ENCODE peak calls at places on chromosomes 13 and 19, in ten cellular contexts. Y, I, Q, G, P, X, L, S, O and A are unnamed samples.

GRCh38 chr19:3057275-3057714 is 5.0 kb downstream of the TLE5 start:
- DNase-seq in Y (peak), Q (no peak), S (peak), X (no peak), L (peak), P (peak), G (no peak), O (peak), I (no peak), A (peak)

GRCh38 chr13:43261018-43261417 is 237.6 kb downstream of the DNAJC15 start:
- DNase-seq in S (no peak), O (no peak), Y (no peak), P (no peak), Q (no peak), G (peak), I (peak), X (no peak), L (no peak), A (peak)

GRCh38 chr19:2044709-2045500 is 6.1 kb downstream of the MKNK2 start:
- DNase-seq in X (no peak), Q (no peak), I (no peak), S (no peak), P (no peak), L (no peak), G (no peak), O (no peak), Y (no peak), A (no peak)

GRCh38 chr19:46932346-46932745 is 71.5 kb downstream of the ARHGAP35 start:
- DNase-seq in X (no peak), Q (peak), L (no peak), S (no peak), O (no peak), G (peak), Y (no peak), P (no peak), I (no peak), A (peak)

GRCh38 chr19:40143612-40144011 is 47.6 kb upstream of the MAP3K10 start:
- DNase-seq in Y (no peak), X (peak), I (no peak), G (no peak), Q (no peak), L (no peak), P (no peak), O (no peak), S (no peak), A (no peak)

GRCh38 chr19:29255006-29255405 is 42.1 kb upstream of the UQCRFS1 start:
- DNase-seq in Y (no peak), S (no peak), I (no peak), X (no peak), P (no peak), Q (no peak), L (no peak), G (no peak), O (no peak), A (no peak)

GRCh38 chr19:2424686-2425621 is 2.4 kb downstream of the TIMM13 start:
- DNase-seq in Y (no peak), I (peak), L (no peak), Q (no peak), X (peak), P (no peak), S (no peak), O (no peak), G (peak), A (peak)

GRCh38 chr13:33763021-33763420 is 54.9 kb upstream of the RFC3 start:
- DNase-seq in P (no peak), X (no peak), S (no peak), I (no peak), G (no peak), Q (no peak), L (no peak), Y (no peak), O (no peak), A (peak)

GRCh38 chr13:111115841-111116500 is 861 bp downstream of the ARHGEF7 start:
- DNase-seq in Y (no peak), X (no peak), L (no peak), I (peak), G (peak), S (peak), Q (peak), P (no peak), O (no peak), A (peak)

GRCh38 chr13:27638521-27638920 is 16.8 kb downstream of the POLR1D start:
- DNase-seq in P (no peak), I (no peak), X (no peak), Q (no peak), L (no peak), G (no peak), S (no peak), O (no peak), Y (no peak), A (no peak)

GRCh38 chr13:32426191-32426980 is 1.5 kb downstream of the N4BP2L1 start:
- DNase-seq in Y (no peak), S (no peak), L (no peak), Q (no peak), I (no peak), O (no peak), X (peak), P (no peak), G (no peak), A (peak)

GRCh38 chr13:42330991-42331390 is 59.0 kb downstream of the AKAP11 start:
- DNase-seq in Q (no peak), S (no peak), O (no peak), G (no peak), Y (no peak), I (no peak), X (no peak), P (no peak), L (no peak), A (peak)

GRCh38 chr19:55158848-55159793 is 1.6 kb upstream of the TNNI3 start:
- DNase-seq in I (no peak), X (no peak), G (peak), Q (no peak), P (no peak), O (no peak), Y (no peak), L (no peak), S (no peak), A (peak)

GRCh38 chr19:43332058-43332922 is 21.2 kb upstream of the CD177 start:
- DNase-seq in Y (no peak), G (no peak), O (no peak), S (no peak), X (no peak), Q (no peak), L (no peak), I (no peak), P (no peak), A (no peak)

GRCh38 chr19:55095260-55096060 is 19.8 kb downstream of the EPS8L1 start:
- DNase-seq in O (no peak), Y (no peak), Q (no peak), G (no peak), L (no peak), X (no peak), P (no peak), S (no peak), I (no peak), A (no peak)

GRCh38 chr13:41700790-41701310 is 243.5 kb downstream of the RGCC start:
- DNase-seq in P (no peak), Y (no peak), L (no peak), X (no peak), O (no peak), Q (no peak), I (peak), G (peak), S (no peak), A (peak)

GRCh38 chr13:75049936-75050335 is 432.0 kb downstream of the TBC1D4 start:
- DNase-seq in L (no peak), Y (no peak), I (no peak), P (no peak), S (no peak), G (peak), O (no peak), X (no peak), Q (no peak), A (peak)

GRCh38 chr13:19759669-19760068 is 23.1 kb downstream of the PSPC1 start:
- DNase-seq in Q (no peak), P (no peak), L (no peak), Y (no peak), S (no peak), G (peak), I (no peak), O (no peak), X (no peak), A (peak)

DNA sequence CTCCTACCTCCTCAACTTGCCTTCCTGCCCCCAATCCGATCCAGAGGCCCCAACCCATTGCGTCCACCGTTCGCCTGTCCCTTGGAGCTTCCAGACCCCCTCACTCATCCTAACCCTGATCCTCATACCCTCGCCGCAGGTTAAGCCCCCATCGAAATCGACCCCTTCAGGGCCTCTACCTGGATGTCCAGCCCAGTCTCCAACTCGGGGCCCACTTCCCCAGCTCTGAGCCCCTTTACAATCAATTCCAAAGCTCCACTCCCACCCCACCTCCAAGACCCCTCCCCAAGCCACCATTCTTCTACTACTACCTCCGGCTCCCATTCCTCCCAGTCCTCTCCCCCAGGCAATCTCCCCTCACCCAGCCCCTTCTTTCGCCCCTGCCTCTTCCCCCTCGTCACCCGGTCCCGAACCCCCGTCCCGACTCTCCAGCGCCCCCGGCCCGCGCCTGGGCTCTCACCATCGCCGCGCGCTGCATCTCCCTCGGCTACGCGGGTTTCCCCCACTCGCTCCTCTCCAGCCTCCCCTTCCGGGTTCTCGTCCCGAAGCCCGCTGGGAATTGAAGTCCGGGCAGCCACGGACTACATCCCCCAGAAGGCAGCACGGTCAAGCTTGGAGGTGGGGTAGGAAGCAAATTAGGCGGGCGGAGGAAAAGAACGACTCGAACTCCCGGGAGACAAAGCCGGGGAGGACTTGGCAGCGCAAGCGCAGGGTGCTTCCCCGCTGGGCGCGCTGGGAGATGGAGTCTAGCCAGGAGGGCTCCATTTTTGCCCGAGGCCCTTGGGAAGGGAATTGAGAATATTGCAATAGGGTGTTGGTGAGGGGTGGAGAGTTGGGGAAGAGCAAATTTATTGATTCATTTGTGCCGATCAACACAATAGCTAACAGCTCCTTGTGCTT is at the start of gene FBXO46:
- DNase-seq in O (peak), X (peak), S (peak), I (peak), G (peak), Q (peak), P (peak), Y (peak), L (peak), A (peak)
- TF ChIP-seq CTCF in O (no peak), X (no peak), S (no peak), I (peak), G (peak), Q (peak), P (no peak), Y (no peak), L (no peak), A (no peak)

GRCh38 chr13:30446122-30446500 is 19.6 kb downstream of the HMGB1 start:
- DNase-seq in P (no peak), I (no peak), S (no peak), L (no peak), G (no peak), Q (no peak), Y (no peak), X (no peak), O (no peak), A (no peak)

GRCh38 chr13:30448441-30448840 is 17.3 kb downstream of the HMGB1 start:
- DNase-seq in Y (no peak), P (no peak), I (no peak), Q (no peak), X (no peak), S (no peak), L (no peak), G (no peak), O (no peak), A (no peak)

GRCh38 chr13:30441304-30441703 is 19.0 kb downstream of the UBE2L5 start:
- DNase-seq in L (no peak), X (no peak), I (no peak), G (no peak), Q (peak), O (no peak), P (no peak), Y (no peak), S (no peak), A (no peak)

GRCh38 chr13:30442854-30443379 is 20.6 kb downstream of the UBE2L5 start:
- DNase-seq in I (no peak), Y (no peak), G (no peak), L (no peak), Q (no peak), S (no peak), P (no peak), O (no peak), X (no peak), A (no peak)

GRCh38 chr13:30443957-30444404 is 21.7 kb downstream of the UBE2L5 start:
- DNase-seq in O (no peak), L (no peak), S (no peak), Q (no peak), X (no peak), G (no peak), Y (no peak), I (no peak), P (no peak), A (no peak)
- H3K4me3 ChIP-seq in O (no peak), L (no peak), S (no peak), Q (no peak), X (no peak), G (no peak), Y (no peak), I (no peak), P (no peak), A (no peak)

GRCh38 chr19:52516191-52516590 is 11.3 kb upstream of the ZNF808 start:
- DNase-seq in S (no peak), O (no peak), P (no peak), I (no peak), G (no peak), X (no peak), Q (no peak), L (no peak), Y (no peak), A (no peak)
- TF ChIP-seq CTCF in S (no peak), O (no peak), P (no peak), I (no peak), G (no peak), X (no peak), Q (no peak), L (no peak), Y (no peak), A (no peak)

GRCh38 chr13:26048745-26049144 is 3.1 kb downstream of the SHISA2 start:
- DNase-seq in P (no peak), Q (no peak), Y (no peak), O (no peak), X (no peak), L (no peak), G (no peak), S (no peak), I (no peak), A (no peak)

GRCh38 chr13:26050568-26051230 is 1.1 kb downstream of the SHISA2 start:
- DNase-seq in O (no peak), G (no peak), L (no peak), S (no peak), P (peak), Q (no peak), X (no peak), I (no peak), Y (no peak), A (peak)

GRCh38 chr13:26052136-26052736 is 420 bp upstream of the SHISA2 start:
- DNase-seq in G (no peak), O (no peak), Q (no peak), I (no peak), L (no peak), S (no peak), X (no peak), Y (no peak), P (no peak), A (no peak)

GRCh38 chr13:26053418-26053980 is 1.7 kb upstream of the SHISA2 start:
- DNase-seq in G (no peak), S (no peak), L (no peak), O (no peak), I (no peak), Q (no peak), P (no peak), X (no peak), Y (no peak), A (no peak)

GRCh38 chr13:26051231-26052135 is at the start of gene SHISA2:
- DNase-seq in Q (no peak), Y (no peak), X (no peak), O (no peak), I (no peak), P (peak), G (no peak), S (no peak), L (no peak), A (peak)
- H3K4me3 ChIP-seq in Q (peak), Y (peak), X (peak), O (peak), I (peak), P (peak), G (peak), S (peak), L (peak), A (peak)

GRCh38 chr13:109146393-109146792 is 517.0 kb downstream of the MYO16 start:
- DNase-seq in L (no peak), S (no peak), P (no peak), G (no peak), O (no peak), Q (no peak), X (no peak), Y (no peak), I (no peak), A (no peak)
- TF ChIP-seq CTCF in L (no peak), S (no peak), P (no peak), G (no peak), O (no peak), Q (no peak), X (no peak), Y (no peak), I (no peak), A (no peak)

DNA sequence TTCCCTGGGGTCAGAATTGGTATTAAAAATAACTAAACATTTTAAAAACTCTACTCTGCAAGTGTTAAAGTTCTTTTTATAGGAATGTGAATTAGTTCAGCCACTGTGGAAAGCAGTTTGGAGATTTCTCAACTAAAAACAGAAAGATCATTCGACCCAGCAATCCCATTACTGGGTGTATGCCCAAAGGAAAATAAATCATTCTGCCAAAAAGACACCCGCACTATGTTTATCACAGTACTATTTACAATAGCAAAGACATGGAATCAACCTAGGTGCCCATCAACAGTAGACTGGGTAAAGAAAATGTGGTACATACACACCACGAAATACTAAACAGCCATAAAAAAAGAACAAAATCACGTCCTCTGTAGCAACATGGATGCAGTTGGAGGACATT is 657 bp upstream of the THSD1 start:
- DNase-seq in S (no peak), Q (no peak), L (no peak), X (no peak), O (no peak), G (no peak), P (no peak), Y (no peak), I (no peak), A (no peak)
- H3K4me3 ChIP-seq in S (peak), Q (peak), L (peak), X (no peak), O (peak), G (peak), P (peak), Y (peak), I (peak), A (peak)

DNA sequence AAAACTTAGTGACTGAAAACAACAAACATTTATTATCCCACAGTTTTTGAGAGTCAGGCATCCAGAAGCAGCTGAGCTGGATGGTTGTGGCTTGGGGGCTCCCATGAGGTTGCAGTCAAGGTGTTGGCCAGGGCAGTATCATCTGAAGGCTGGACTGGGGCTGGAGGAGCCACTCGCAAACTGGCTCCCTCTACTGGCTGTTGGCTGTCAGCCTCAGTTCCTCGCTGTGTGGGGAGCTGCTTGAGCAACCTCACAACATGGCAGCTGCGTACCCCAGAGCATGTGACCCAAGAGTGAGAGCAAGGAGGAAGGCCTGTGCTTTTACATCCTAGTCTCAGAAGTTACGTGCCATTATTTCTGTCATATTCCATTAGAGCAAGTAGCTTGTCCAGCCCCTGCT is 9.7 kb downstream of the YJU2 start:
- DNase-seq in X (no peak), O (no peak), I (no peak), Y (no peak), G (no peak), Q (no peak), S (no peak), L (no peak), P (no peak), A (peak)
- TF ChIP-seq CTCF in X (no peak), O (no peak), I (no peak), Y (no peak), G (peak), Q (peak), S (no peak), L (no peak), P (no peak), A (peak)